ENCODE peak calls at places on chromosome 1, in ten cellular contexts. J is tibial artery, S is upper lobe of right lung, P is aorta, A is transverse colon, C is neuronal stem cell, L is nucleus accumbens, G is HT1080, K is ELR, N is left ventricle myocardium inferior. D is an unnamed sample.
A peak's percentile ranks its signal among the peaks of the same experiment; 100 is the strongest.

GRCh38 chr1:22808186-22808845 is 97.7 kb downstream of the EPHB2 start:
- DNase-seq in J (peak; percentile 46), S (no peak), P (no peak), A (no peak), C (no peak), L (no peak), G (no peak), K (peak; percentile 83), N (no peak), D (peak; percentile 51)

GRCh38 chr1:114342376-114342775 is 168.6 kb downstream of the TRIM33 start:
- DNase-seq in J (no peak), S (no peak), P (no peak), A (peak; percentile 43), C (no peak), L (no peak), G (peak; percentile 20), K (no peak), N (no peak), D (no peak)

GRCh38 chr1:19360026-19360813 is 48.1 kb downstream of the SLC66A1 start:
- DNase-seq in J (no peak), S (no peak), P (no peak), A (no peak), C (no peak), L (no peak), G (no peak), K (no peak), N (no peak), D (no peak)

GRCh38 chr1:155127672-155128468 is at the start of gene EFNA1:
- DNase-seq in J (peak; percentile 55), S (peak; percentile 90), P (peak; percentile 71), A (peak; percentile 81), C (no peak), L (no peak), G (no peak), K (peak; percentile 42), N (peak; percentile 75), D (no peak)

GRCh38 chr1:243483084-243483845 is 227.4 kb downstream of the SDCCAG8 start:
- DNase-seq in J (no peak), S (no peak), P (no peak), A (no peak), C (peak; percentile 33), L (no peak), G (no peak), K (no peak), N (no peak), D (no peak)

GRCh38 chr1:111251570-111251969 is 24.1 kb downstream of the CHI3L2 start:
- DNase-seq in J (no peak), S (no peak), P (no peak), A (no peak), C (no peak), L (no peak), G (no peak), K (no peak), N (no peak), D (no peak)

GRCh38 chr1:156920233-156921052 is at the start of gene LRRC71:
- DNase-seq in J (peak; percentile 55), S (peak; percentile 89), P (peak; percentile 83), A (peak; percentile 79), C (peak; percentile 87), L (no peak), G (peak; percentile 21), K (peak; percentile 87), N (peak; percentile 83), D (no peak)

GRCh38 chr1:224703702-224704408 is 87.7 kb downstream of the CNIH3 start:
- DNase-seq in J (no peak), S (no peak), P (no peak), A (no peak), C (no peak), L (no peak), G (no peak), K (no peak), N (no peak), D (no peak)

GRCh38 chr1:75992312-75992711 is 60.1 kb upstream of the ASB17 start:
- DNase-seq in J (no peak), S (no peak), P (no peak), A (no peak), C (no peak), L (no peak), G (no peak), K (no peak), N (no peak), D (no peak)

GRCh38 chr1:119702384-119702783 is 9.3 kb upstream of the PHGDH start:
- DNase-seq in J (no peak), S (no peak), P (no peak), A (no peak), C (no peak), L (no peak), G (peak; percentile 91), K (peak; percentile 81), N (no peak), D (peak; percentile 23)

GRCh38 chr1:8259498-8260290 is 58.2 kb upstream of the SLC45A1 start:
- DNase-seq in J (peak; percentile 47), S (peak; percentile 85), P (no peak), A (peak; percentile 68), C (no peak), L (no peak), G (peak; percentile 69), K (peak; percentile 61), N (no peak), D (peak; percentile 18)

D was measured in AG09309.